ENCODE peak calls at places on chromosome 14, in ten cellular contexts. V, E, X, Z, L, S, Y, T, O and D are unnamed samples.

GRCh38 chr14:90278199-90279175 is 22.1 kb downstream of the PSMC1 start:
- DNase-seq in Y (no peak), L (no peak), O (no peak), E (no peak), X (no peak), T (no peak), V (no peak), Z (no peak), S (no peak), D (no peak)

GRCh38 chr14:71331393-71331792 is 424.1 kb downstream of the PCNX1 start:
- DNase-seq in T (no peak), Z (no peak), S (no peak), O (no peak), L (no peak), V (no peak), Y (no peak), X (no peak), E (no peak), D (no peak)

GRCh38 chr14:54444003-54444402 is 2.8 kb upstream of the CNIH1 start:
- DNase-seq in Y (no peak), S (no peak), V (no peak), O (no peak), E (no peak), X (no peak), L (no peak), Z (no peak), T (no peak), D (no peak)

GRCh38 chr14:103067231-103067954 is 10.0 kb upstream of the CDC42BPB start:
- DNase-seq in T (no peak), E (peak), Y (no peak), O (peak), S (peak), X (peak), Z (no peak), V (peak), L (no peak), D (peak)

GRCh38 chr14:99513946-99514551 is 32.8 kb downstream of the CCNK start:
- DNase-seq in E (no peak), V (no peak), S (no peak), T (no peak), Z (peak), L (no peak), Y (no peak), X (no peak), O (no peak), D (no peak)

GRCh38 chr14:36652542-36653201 is 9.0 kb upstream of the PAX9 start:
- DNase-seq in Z (no peak), Y (no peak), E (no peak), T (no peak), O (no peak), X (peak), S (no peak), V (no peak), L (peak), D (no peak)

GRCh38 chr14:92223027-92223426 is 99.9 kb upstream of the SLC24A4 start:
- DNase-seq in O (no peak), Y (no peak), T (no peak), L (no peak), E (no peak), S (no peak), V (no peak), X (no peak), Z (no peak), D (no peak)

GRCh38 chr14:79487632-79488031 is 723.7 kb downstream of the DIO2 start:
- DNase-seq in T (no peak), Y (no peak), X (no peak), O (no peak), E (no peak), L (no peak), V (no peak), S (no peak), Z (no peak), D (no peak)

GRCh38 chr14:64706552-64707193 is 2.4 kb downstream of the PLEKHG3 start:
- DNase-seq in L (no peak), V (peak), T (no peak), X (no peak), O (no peak), Z (no peak), E (no peak), Y (no peak), S (no peak), D (no peak)

GRCh38 chr14:37384870-37385596 is 187.3 kb downstream of the MIPOL1 start:
- DNase-seq in E (no peak), X (no peak), V (no peak), Y (peak), S (no peak), T (no peak), O (no peak), Z (no peak), L (no peak), D (no peak)

GRCh38 chr14:81561084-81561775 is 27.6 kb upstream of the SEL1L start:
- DNase-seq in X (peak), Y (no peak), Z (no peak), V (no peak), E (peak), L (no peak), T (no peak), S (no peak), O (no peak), D (peak)

GRCh38 chr14:84006643-84007137 is 1523.3 kb upstream of the FLRT2 start:
- DNase-seq in X (no peak), Y (no peak), E (no peak), L (peak), T (no peak), Z (no peak), S (no peak), O (no peak), V (no peak), D (no peak)

GRCh38 chr14:20413785-20414117 is 450 bp upstream of the TEP1 start:
- DNase-seq in X (peak), S (no peak), O (no peak), T (no peak), V (no peak), L (peak), E (no peak), Y (no peak), Z (no peak), D (no peak)

GRCh38 chr14:28759658-28760313 is 6.8 kb upstream of the FOXG1 start:
- DNase-seq in Y (no peak), Z (no peak), S (no peak), E (no peak), T (no peak), X (no peak), L (no peak), V (no peak), O (no peak), D (no peak)

GRCh38 chr14:28756896-28757570 is 9.6 kb upstream of the FOXG1 start:
- DNase-seq in X (no peak), S (peak), L (peak), T (no peak), Y (no peak), O (peak), Z (no peak), V (no peak), E (no peak), D (no peak)

GRCh38 chr14:28759056-28759657 is 7.4 kb upstream of the FOXG1 start:
- DNase-seq in Z (no peak), E (no peak), Y (no peak), O (no peak), T (no peak), L (no peak), V (no peak), X (no peak), S (no peak), D (no peak)

GRCh38 chr14:28757790-28758189 is 8.8 kb upstream of the FOXG1 start:
- DNase-seq in O (no peak), S (no peak), Z (no peak), Y (no peak), T (no peak), E (no peak), V (no peak), X (no peak), L (no peak), D (no peak)

DNA sequence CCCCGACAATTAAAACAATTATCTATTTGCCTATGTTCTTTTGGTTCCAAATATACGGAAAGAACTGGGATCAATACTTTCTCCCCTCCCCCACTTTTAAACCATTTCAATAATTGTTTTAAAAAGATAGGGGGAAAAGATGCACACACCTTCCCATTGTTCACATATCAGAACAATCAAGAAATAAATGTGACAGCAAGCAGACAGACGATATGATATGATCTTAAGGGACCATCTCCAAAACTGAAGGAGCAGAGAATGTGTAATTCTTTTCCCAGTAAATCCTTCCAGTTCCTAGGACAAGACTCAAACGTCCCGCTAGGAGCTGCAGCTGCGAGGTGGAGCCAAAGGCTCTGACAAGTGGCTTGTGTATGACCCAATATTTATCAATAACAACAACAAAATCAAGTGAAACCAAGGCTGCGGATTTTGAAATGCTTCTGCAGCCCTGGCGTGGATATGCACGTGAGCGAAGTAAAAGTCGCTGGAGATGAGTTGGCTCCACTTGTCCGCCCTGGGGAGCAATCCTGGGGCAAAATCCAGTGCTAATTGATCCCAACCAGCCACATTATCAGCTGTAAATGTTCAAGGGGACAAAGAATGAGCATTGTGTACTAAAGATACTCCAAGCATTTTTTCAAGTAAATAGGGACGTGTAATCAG is 8.2 kb upstream of the FOXG1 start:
- DNase-seq in X (no peak), E (no peak), V (no peak), Y (no peak), L (no peak), Z (no peak), S (no peak), T (no peak), O (no peak), D (no peak)
- H3K27ac ChIP-seq in X (no peak), E (no peak), V (no peak), Y (no peak), L (no peak), Z (no peak), S (no peak), T (no peak), O (peak), D (no peak)

DNA sequence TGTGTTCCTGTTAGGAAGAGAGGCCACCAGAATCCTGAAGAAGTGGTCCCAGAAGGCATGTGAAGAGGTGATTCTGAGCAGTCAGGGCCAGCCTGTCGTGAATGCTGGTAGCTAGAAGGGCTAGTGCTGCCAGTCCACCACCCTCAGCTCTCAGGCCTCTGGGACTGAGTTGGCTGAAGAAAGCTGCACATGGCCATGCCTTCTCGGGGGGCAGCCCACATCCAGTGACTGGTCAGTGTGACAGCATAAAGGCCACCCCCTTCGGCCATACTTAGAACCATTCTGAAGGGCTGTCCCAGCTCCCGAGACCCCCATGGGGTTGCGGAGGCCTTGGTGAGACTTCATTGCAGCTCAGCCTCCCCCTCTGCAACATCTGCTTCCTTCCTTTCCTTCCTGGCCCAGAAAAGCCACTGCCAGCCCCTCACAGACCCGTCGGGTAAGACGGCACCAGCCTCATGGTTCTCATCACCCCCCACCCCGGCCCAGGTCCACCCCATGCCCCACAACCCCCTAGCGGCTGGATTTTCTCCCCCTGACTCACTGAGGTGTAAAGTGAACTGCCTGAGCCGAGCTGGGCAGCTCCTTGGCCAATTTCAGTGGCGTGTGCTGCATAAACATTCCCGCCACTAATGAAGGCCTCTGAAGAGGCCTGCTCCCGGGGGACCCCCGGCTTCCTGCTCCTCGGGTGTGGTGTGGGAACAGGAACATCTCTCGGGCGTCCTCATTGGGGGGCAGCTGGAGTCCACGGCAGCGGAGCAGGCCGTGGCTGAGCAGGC is 49.5 kb upstream of the DIO3 start:
- DNase-seq in Z (no peak), X (no peak), T (peak), Y (no peak), E (no peak), L (no peak), S (no peak), V (no peak), O (no peak), D (no peak)
- H3K27ac ChIP-seq in Z (no peak), X (no peak), T (no peak), Y (no peak), E (no peak), L (no peak), S (no peak), V (no peak), O (no peak), D (no peak)

GRCh38 chr14:104126753-104127152 is 11.6 kb upstream of the KIF26A start:
- DNase-seq in X (no peak), L (no peak), V (no peak), T (no peak), O (no peak), Y (no peak), E (no peak), Z (no peak), S (no peak), D (no peak)
- H3K27ac ChIP-seq in X (no peak), L (no peak), V (no peak), T (no peak), O (no peak), Y (no peak), E (no peak), Z (no peak), S (no peak), D (no peak)

DNA sequence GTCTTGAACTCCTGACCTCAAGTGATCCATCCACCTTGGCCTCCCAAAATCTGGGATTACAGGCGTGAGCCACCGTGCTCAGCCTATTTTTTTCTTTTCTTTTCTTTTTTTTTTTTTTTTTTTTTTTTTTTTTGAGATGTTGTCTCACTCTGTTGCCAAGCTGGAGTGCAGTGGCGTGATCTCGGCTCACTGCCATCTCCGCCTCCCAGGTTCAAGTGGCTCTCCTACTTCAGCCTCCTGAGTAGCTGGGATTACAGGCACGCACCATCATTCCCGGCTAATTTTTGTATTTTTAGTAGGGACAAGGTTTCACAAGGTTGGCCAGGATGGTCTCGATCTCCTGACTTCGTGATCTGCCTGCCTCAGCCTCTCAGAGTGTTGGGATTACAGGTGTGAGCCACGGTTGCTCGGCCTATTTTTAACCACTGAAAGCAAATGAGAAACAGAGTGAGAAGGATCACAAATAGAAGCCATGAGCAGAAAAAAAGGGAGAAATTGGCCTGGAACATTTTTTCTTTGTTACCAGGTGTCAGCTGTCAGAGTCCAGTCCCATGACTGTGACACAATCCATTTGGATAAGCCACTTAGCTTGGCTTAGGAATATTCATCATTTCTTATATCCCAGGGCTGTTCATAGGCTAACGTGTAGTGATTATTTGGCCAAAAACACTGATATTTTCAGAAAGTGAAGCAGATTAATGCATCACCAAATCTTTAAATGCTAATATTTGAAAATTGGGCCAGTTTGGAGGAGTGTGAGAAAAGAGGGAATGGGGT is 7.9 kb upstream of the NFKBIA start:
- DNase-seq in S (no peak), L (no peak), Y (no peak), V (peak), O (no peak), T (no peak), Z (no peak), E (no peak), X (no peak), D (no peak)
- H3K27ac ChIP-seq in S (no peak), L (no peak), Y (no peak), V (peak), O (no peak), T (peak), Z (no peak), E (no peak), X (no peak), D (no peak)

DNA sequence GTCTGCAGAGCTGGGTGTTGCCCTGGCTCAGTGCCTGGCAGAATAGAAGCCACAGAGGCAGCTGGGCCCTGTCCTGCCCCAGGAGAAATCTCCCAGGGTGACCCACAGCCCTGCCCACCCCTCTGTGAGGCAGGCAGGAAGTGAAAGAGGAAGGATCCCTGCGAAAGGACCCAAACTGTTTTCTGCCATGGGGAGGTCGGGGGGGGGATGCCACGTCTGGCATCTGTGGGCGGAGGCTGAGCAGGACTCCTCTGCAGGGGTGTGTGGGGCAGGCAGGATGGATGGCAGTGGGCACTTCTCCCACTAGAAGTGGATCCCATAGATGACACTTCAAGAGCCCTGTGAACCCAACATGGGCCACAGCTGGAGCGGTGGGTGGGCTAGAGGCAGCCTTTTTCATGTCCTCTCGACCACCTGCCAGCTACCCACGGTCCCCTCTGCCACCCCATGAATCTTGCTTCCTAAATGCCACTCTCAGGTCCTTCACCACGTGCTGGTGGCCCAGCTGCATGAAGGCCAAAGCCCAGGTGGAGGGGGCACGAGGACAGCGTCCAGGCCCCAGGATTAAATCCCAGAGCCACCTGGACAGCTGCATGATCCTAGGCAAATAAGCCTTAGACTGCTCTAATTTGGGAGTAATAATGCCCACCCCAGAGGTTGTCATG is 3.6 kb downstream of the PAPLN start:
- DNase-seq in T (no peak), Y (no peak), Z (no peak), V (peak), X (no peak), S (no peak), L (no peak), O (no peak), E (no peak), D (no peak)
- H3K27ac ChIP-seq in T (no peak), Y (no peak), Z (no peak), V (peak), X (no peak), S (no peak), L (no peak), O (no peak), E (no peak), D (no peak)

GRCh38 chr14:61889914-61890351 is 127.7 kb downstream of the SNAPC1 start:
- DNase-seq in V (no peak), Z (no peak), Y (no peak), S (no peak), X (no peak), E (no peak), L (no peak), T (no peak), O (no peak), D (no peak)
- H3K27ac ChIP-seq in V (no peak), Z (no peak), Y (no peak), S (no peak), X (no peak), E (no peak), L (no peak), T (no peak), O (no peak), D (no peak)

GRCh38 chr14:105324871-105325270 is 10.3 kb downstream of the PACS2 start:
- DNase-seq in X (no peak), S (no peak), L (no peak), O (no peak), V (no peak), T (no peak), E (no peak), Z (no peak), Y (peak), D (no peak)
- H3K27ac ChIP-seq in X (no peak), S (no peak), L (no peak), O (no peak), V (peak), T (peak), E (no peak), Z (no peak), Y (no peak), D (no peak)